ENCODE peak calls at places on chromosomes 6 and 20, in nine cellular contexts. R, Y, V, G, Z, S, O, Q and A are unnamed samples.
A peak's percentile ranks its signal among the peaks of the same experiment; 100 is the strongest.

GRCh38 chr20:38269715-38270114 is 9.2 kb upstream of the KIAA1755 start:
- DNase-seq in Z (no peak), Y (no peak), O (no peak), R (no peak), S (no peak), G (no peak), Q (no peak), V (no peak), A (no peak)

GRCh38 chr6:85355816-85356215 is 94.1 kb upstream of the NT5E start:
- DNase-seq in O (no peak), V (no peak), Y (no peak), R (no peak), G (no peak), S (no peak), Q (no peak), Z (no peak), A (no peak)

GRCh38 chr20:5315807-5316187 is 957 bp downstream of the PROKR2 start:
- DNase-seq in G (no peak), Y (no peak), R (no peak), Z (no peak), V (no peak), Q (no peak), O (peak; percentile 56), S (peak; percentile 86), A (peak; percentile 24)

GRCh38 chr6:151284431-151285060 is 44.8 kb downstream of the AKAP12 start:
- DNase-seq in R (no peak), O (no peak), Q (no peak), V (no peak), Z (no peak), Y (no peak), G (no peak), S (no peak), A (no peak)

GRCh38 chr6:26043389-26044139 is 43.7 kb upstream of the HFE start:
- DNase-seq in R (no peak), Y (peak; percentile 53), G (peak; percentile 99), O (peak; percentile 70), V (peak; percentile 29), Z (no peak), Q (peak; percentile 99), S (peak; percentile 95), A (no peak)

GRCh38 chr6:7727951-7728854 is 2.3 kb downstream of the BMP6 start:
- DNase-seq in S (no peak), Y (peak; percentile 23), V (peak; percentile 33), Q (no peak), O (peak; percentile 85), R (peak; percentile 57), Z (peak; percentile 59), G (no peak), A (peak; percentile 57)

GRCh38 chr6:39366875-39367618 is 44.5 kb upstream of the KCNK16 start:
- DNase-seq in Z (no peak), V (no peak), S (no peak), Y (no peak), Q (no peak), O (no peak), G (no peak), R (no peak), A (no peak)

GRCh38 chr20:46371656-46372055 is 34.8 kb downstream of the ELMO2 start:
- DNase-seq in R (no peak), G (no peak), V (no peak), Y (no peak), S (no peak), Q (no peak), Z (no peak), O (no peak), A (no peak)

GRCh38 chr6:51430610-51431009 is 611.9 kb downstream of the TFAP2B start:
- DNase-seq in Q (no peak), G (no peak), R (no peak), O (no peak), Z (no peak), Y (no peak), S (no peak), V (no peak), A (no peak)

GRCh38 chr6:53035549-53036213 is 29.5 kb upstream of the FBXO9 start:
- DNase-seq in S (no peak), G (no peak), V (no peak), R (no peak), Q (peak; percentile 67), Y (no peak), O (peak; percentile 20), Z (no peak), A (no peak)

GRCh38 chr6:52422156-52422555 is 2.0 kb downstream of the EFHC1 start:
- DNase-seq in O (no peak), Z (no peak), R (no peak), S (no peak), Y (no peak), Q (no peak), G (no peak), V (no peak), A (no peak)

DNA sequence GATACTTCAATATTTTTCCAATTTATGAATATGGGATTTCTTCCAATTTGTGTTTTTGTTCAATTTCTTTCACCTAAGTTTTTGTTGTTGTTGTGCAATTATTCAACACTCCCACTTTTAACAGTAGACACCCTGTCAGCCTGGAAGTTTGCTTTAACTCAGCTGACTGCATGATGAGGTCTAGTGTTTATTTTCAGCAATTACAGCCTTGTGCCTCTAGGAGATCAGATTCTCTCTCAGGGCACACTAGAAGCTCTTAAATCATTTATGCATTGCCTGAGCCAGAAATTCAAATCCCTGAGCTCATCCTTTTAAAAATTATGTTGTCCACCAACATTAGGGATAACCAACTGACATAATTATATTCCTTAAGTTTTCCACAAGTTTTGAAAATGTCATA is 85.7 kb downstream of the MRAP2 start:
- DNase-seq in S (no peak), V (no peak), Z (no peak), Y (no peak), O (no peak), R (no peak), Q (peak; percentile 4), G (no peak), A (no peak)
- TF ChIP-seq CTCF in S (no peak), V (no peak), Z (no peak), Y (no peak), O (no peak), R (peak; percentile 43), Q (no peak), G (no peak), A (no peak)

DNA sequence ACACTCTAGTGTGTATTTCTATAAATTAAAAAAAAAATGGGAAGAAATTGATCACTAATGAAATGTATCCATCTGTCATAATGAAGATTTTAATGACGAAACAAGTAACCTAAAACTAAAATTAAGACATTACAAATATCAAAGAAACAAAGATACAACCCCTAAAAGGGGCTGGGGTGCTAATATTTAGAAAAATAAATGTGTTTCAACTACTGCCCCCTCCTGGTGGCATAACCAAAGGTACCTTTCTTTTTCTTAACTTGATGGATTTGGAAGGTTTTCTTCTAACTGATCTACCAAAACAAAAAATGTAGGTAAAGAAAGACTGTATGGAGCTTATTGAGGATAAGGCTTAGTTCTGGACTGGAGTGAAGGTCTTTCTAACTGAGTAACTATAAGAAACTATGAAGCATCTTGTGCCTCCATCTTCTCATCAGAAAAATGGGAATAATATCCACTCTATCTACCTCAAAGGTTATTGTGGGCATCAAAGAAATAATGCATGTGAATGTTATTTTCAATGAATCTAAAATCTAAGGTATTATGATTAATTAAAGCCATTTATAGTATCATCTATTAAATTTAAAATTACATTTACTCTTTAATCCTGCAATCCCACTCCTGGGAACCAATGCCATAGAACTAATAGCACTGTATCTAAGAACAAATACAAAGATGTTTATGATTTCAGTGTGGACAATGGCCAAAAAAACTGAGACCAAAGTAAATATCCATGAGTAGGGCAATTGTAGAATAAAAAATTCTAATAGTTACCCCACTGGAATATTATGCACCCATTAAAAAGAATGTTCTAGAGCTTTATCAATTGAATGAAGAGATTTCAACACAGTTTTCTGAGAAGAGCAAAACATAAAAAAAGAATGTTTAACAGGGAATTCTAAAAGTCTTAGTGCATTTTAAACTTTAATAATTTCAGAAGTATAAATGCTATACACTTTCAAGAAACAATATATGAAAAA is 117.2 kb downstream of the BACH2 start:
- DNase-seq in V (no peak), G (no peak), Y (no peak), S (no peak), R (no peak), O (no peak), Z (no peak), Q (no peak), A (no peak)
- TF ChIP-seq CTCF in V (peak; percentile 35), G (peak; percentile 82), Y (no peak), S (peak; percentile 27), R (peak; percentile 77), O (no peak), Z (peak; percentile 83), Q (peak; percentile 43), A (peak; percentile 39)

DNA sequence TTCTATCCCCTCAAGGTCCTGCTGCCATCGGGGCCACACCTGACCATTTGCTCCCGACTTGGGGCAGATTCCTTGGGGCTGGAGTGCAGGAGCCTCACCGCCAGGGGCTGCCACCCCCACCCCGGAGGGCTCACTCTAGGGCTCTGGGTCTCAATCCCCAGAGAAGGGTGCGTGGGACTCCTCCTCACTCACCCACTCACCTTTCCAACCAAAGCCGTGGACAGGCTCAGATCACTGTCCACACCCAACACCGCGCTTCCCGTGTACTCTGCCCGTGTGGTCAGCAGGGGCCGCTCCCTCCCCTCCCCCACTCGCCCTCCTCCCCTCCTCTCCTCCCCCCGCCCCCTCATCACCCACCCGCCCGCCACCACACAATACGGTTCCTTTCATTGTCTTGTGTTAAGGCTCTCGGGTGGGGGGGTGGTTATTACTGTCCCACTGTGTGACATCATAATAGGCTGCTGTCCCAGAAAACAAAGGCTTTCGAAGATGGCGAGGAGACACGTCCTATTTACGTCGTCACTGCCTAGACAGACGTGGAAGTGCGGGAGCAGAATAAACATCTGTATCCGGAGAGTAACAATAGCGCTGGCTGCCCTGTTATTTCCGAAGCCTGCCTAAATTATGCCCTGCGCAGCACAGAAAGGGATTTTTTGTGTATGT is 85.8 kb downstream of the YTHDF1 start:
- DNase-seq in Y (no peak), Q (no peak), S (no peak), O (no peak), R (peak; percentile 31), V (peak; percentile 1), G (no peak), Z (peak; percentile 15), A (peak; percentile 4)
- TF ChIP-seq CTCF in Y (no peak), Q (no peak), S (no peak), O (no peak), R (peak; percentile 59), V (no peak), G (no peak), Z (no peak), A (no peak)

GRCh38 chr20:40637176-40637575 is 51.9 kb downstream of the MAFB start:
- DNase-seq in Z (no peak), V (no peak), S (peak; percentile 55), O (no peak), Q (no peak), R (peak; percentile 1), Y (no peak), G (no peak), A (no peak)

GRCh38 chr20:40639132-40639531 is 49.9 kb downstream of the MAFB start:
- DNase-seq in Q (no peak), O (no peak), R (no peak), S (no peak), Y (no peak), Z (no peak), V (no peak), G (no peak), A (no peak)

GRCh38 chr20:40636486-40636885 is 52.5 kb downstream of the MAFB start:
- DNase-seq in R (no peak), Z (no peak), S (peak; percentile 77), V (no peak), O (no peak), Y (no peak), Q (no peak), G (no peak), A (no peak)

GRCh38 chr20:40639956-40640355 is 49.1 kb downstream of the MAFB start:
- DNase-seq in Q (no peak), Z (no peak), Y (no peak), V (no peak), S (no peak), O (no peak), R (no peak), G (no peak), A (no peak)

GRCh38 chr20:40638414-40638813 is 50.6 kb downstream of the MAFB start:
- DNase-seq in V (no peak), Q (no peak), Y (no peak), O (no peak), S (no peak), G (no peak), Z (no peak), R (peak; percentile 10), A (no peak)
- TF ChIP-seq CTCF in V (no peak), Q (no peak), Y (no peak), O (no peak), S (no peak), G (no peak), Z (no peak), R (no peak), A (no peak)